ENCODE peak calls at places on chromosomes 3 and 15, in eight cellular contexts. One of them, this sample, is unnamed.

GRCh38 chr3:127396473-127396872 is 108.6 kb upstream of the PRR20G start:
- DNase-seq in activated CD4-positive, CD25-positive, alpha-beta regulatory T cell: no peak
- DNase-seq in T-cell: no peak
- DNase-seq in astrocyte of the spinal cord: no peak
- DNase-seq in GM10248: no peak
- DNase-seq in cardiac fibroblast: no peak
- DNase-seq in stimulated activated CD8-positive, alpha-beta memory T cell treated with anti-CD3 and anti-CD28 coated beads, Interleukin-7, amount 100 ng/mL, for 1 hour: no peak
- DNase-seq in non-pigmented ciliary epithelial cell: no peak
- DNase-seq in this sample: peak

GRCh38 chr15:41967506-41968206 is 4.7 kb downstream of the EHD4 start:
- DNase-seq in cardiac fibroblast: peak
- DNase-seq in T-cell: no peak
- DNase-seq in astrocyte of the spinal cord: peak
- DNase-seq in stimulated activated CD8-positive, alpha-beta memory T cell treated with anti-CD3 and anti-CD28 coated beads, Interleukin-7, amount 100 ng/mL, for 1 hour: no peak
- DNase-seq in activated CD4-positive, CD25-positive, alpha-beta regulatory T cell: no peak
- DNase-seq in non-pigmented ciliary epithelial cell: no peak
- DNase-seq in GM10248: peak
- DNase-seq in this sample: no peak

GRCh38 chr15:69648215-69648614 is 195.6 kb downstream of the RPLP1 start:
- DNase-seq in non-pigmented ciliary epithelial cell: no peak
- DNase-seq in GM10248: no peak
- DNase-seq in astrocyte of the spinal cord: no peak
- DNase-seq in cardiac fibroblast: no peak
- DNase-seq in T-cell: no peak
- DNase-seq in activated CD4-positive, CD25-positive, alpha-beta regulatory T cell: no peak
- DNase-seq in stimulated activated CD8-positive, alpha-beta memory T cell treated with anti-CD3 and anti-CD28 coated beads, Interleukin-7, amount 100 ng/mL, for 1 hour: no peak
- DNase-seq in this sample: peak

GRCh38 chr15:74907277-74907870 is 723 bp upstream of the FAM219B start:
- DNase-seq in activated CD4-positive, CD25-positive, alpha-beta regulatory T cell: no peak
- DNase-seq in non-pigmented ciliary epithelial cell: no peak
- DNase-seq in T-cell: no peak
- DNase-seq in GM10248: no peak
- DNase-seq in astrocyte of the spinal cord: no peak
- DNase-seq in stimulated activated CD8-positive, alpha-beta memory T cell treated with anti-CD3 and anti-CD28 coated beads, Interleukin-7, amount 100 ng/mL, for 1 hour: no peak
- DNase-seq in cardiac fibroblast: peak
- DNase-seq in this sample: no peak

GRCh38 chr15:63948971-63949370 is 97.3 kb downstream of the DAPK2 start:
- DNase-seq in T-cell: no peak
- DNase-seq in astrocyte of the spinal cord: no peak
- DNase-seq in GM10248: no peak
- DNase-seq in stimulated activated CD8-positive, alpha-beta memory T cell treated with anti-CD3 and anti-CD28 coated beads, Interleukin-7, amount 100 ng/mL, for 1 hour: no peak
- DNase-seq in non-pigmented ciliary epithelial cell: no peak
- DNase-seq in activated CD4-positive, CD25-positive, alpha-beta regulatory T cell: no peak
- DNase-seq in cardiac fibroblast: no peak
- DNase-seq in this sample: no peak

GRCh38 chr3:100245932-100246331 is 14.9 kb upstream of the TBC1D23 start:
- DNase-seq in T-cell: no peak
- DNase-seq in GM10248: no peak
- DNase-seq in cardiac fibroblast: peak
- DNase-seq in non-pigmented ciliary epithelial cell: no peak
- DNase-seq in activated CD4-positive, CD25-positive, alpha-beta regulatory T cell: no peak
- DNase-seq in astrocyte of the spinal cord: peak
- DNase-seq in stimulated activated CD8-positive, alpha-beta memory T cell treated with anti-CD3 and anti-CD28 coated beads, Interleukin-7, amount 100 ng/mL, for 1 hour: no peak
- DNase-seq in this sample: no peak

GRCh38 chr3:30655187-30655812 is 48.9 kb downstream of the TGFBR2 start:
- DNase-seq in astrocyte of the spinal cord: peak
- DNase-seq in T-cell: no peak
- DNase-seq in stimulated activated CD8-positive, alpha-beta memory T cell treated with anti-CD3 and anti-CD28 coated beads, Interleukin-7, amount 100 ng/mL, for 1 hour: no peak
- DNase-seq in activated CD4-positive, CD25-positive, alpha-beta regulatory T cell: peak
- DNase-seq in cardiac fibroblast: peak
- DNase-seq in non-pigmented ciliary epithelial cell: no peak
- DNase-seq in GM10248: no peak
- DNase-seq in this sample: no peak

GRCh38 chr3:71478568-71478967 is 105.0 kb downstream of the FOXP1 start:
- DNase-seq in stimulated activated CD8-positive, alpha-beta memory T cell treated with anti-CD3 and anti-CD28 coated beads, Interleukin-7, amount 100 ng/mL, for 1 hour: no peak
- DNase-seq in cardiac fibroblast: no peak
- DNase-seq in activated CD4-positive, CD25-positive, alpha-beta regulatory T cell: peak
- DNase-seq in T-cell: no peak
- DNase-seq in non-pigmented ciliary epithelial cell: no peak
- DNase-seq in astrocyte of the spinal cord: no peak
- DNase-seq in GM10248: no peak
- DNase-seq in this sample: no peak

GRCh38 chr15:82699726-82700125 is 9.9 kb downstream of the AP3B2 start:
- DNase-seq in non-pigmented ciliary epithelial cell: no peak
- DNase-seq in cardiac fibroblast: no peak
- DNase-seq in T-cell: no peak
- DNase-seq in GM10248: no peak
- DNase-seq in activated CD4-positive, CD25-positive, alpha-beta regulatory T cell: no peak
- DNase-seq in astrocyte of the spinal cord: no peak
- DNase-seq in stimulated activated CD8-positive, alpha-beta memory T cell treated with anti-CD3 and anti-CD28 coated beads, Interleukin-7, amount 100 ng/mL, for 1 hour: no peak
- DNase-seq in this sample: peak